ENCODE peak calls at places on chromosomes 2 and 18, in five cellular contexts. N is CD4-positive, alpha-beta T cell; L is hepatocyte; Z is WERI-Rb-1; I is HFFc6. O is an unnamed sample.

GRCh38 chr2:238242731-238243495 is 3.1 kb upstream of the HES6 start:
- DNase-seq in Z (peak; percentile 57), N (no peak), L (peak; percentile 59), I (no peak), O (no peak)

GRCh38 chr2:185676316-185676715 is 62.3 kb upstream of the FSIP2 start:
- DNase-seq in L (no peak), Z (no peak), I (no peak), N (no peak), O (no peak)

GRCh38 chr18:10559566-10560456 is 34.0 kb downstream of the NAPG start:
- DNase-seq in L (no peak), N (no peak), Z (peak; percentile 24), I (no peak), O (no peak)

GRCh38 chr2:96306370-96306769 is 1.0 kb upstream of the SNRNP200 start:
- DNase-seq in I (no peak), N (no peak), Z (no peak), L (no peak), O (no peak)

GRCh38 chr2:55403177-55403998 is 16.3 kb downstream of the CCDC88A start:
- DNase-seq in N (no peak), Z (no peak), I (no peak), L (no peak), O (no peak)

GRCh38 chr2:112692914-112693313 is 27.9 kb upstream of the NT5DC4 start:
- DNase-seq in N (no peak), Z (no peak), I (no peak), L (no peak), O (no peak)

GRCh38 chr2:202098336-202098735 is 25.3 kb downstream of the KIAA2012 start:
- DNase-seq in Z (no peak), L (no peak), I (no peak), N (no peak), O (no peak)

GRCh38 chr2:179036353-179036905 is 13.5 kb downstream of the CCDC141 start:
- DNase-seq in Z (no peak), I (no peak), L (no peak), N (no peak), O (no peak)

GRCh38 chr2:112093216-112093615 is 38.1 kb downstream of the TMEM87B start:
- DNase-seq in Z (no peak), L (no peak), N (no peak), I (no peak), O (no peak)

GRCh38 chr2:3534251-3534814 is 15.0 kb upstream of the ADI1 start:
- DNase-seq in L (no peak), Z (no peak), I (no peak), N (no peak), O (no peak)

GRCh38 chr18:46158498-46158897 is 54.3 kb downstream of the HAUS1 start:
- DNase-seq in N (no peak), Z (no peak), L (no peak), I (peak; percentile 48), O (no peak)

GRCh38 chr2:144430722-144431163 is 89.2 kb downstream of the ZEB2 start:
- DNase-seq in Z (peak; percentile 9), N (no peak), L (peak; percentile 60), I (no peak), O (no peak)

GRCh38 chr2:239222346-239223028 is 178.3 kb downstream of the HDAC4 start:
- DNase-seq in L (no peak), N (no peak), I (peak; percentile 43), Z (no peak), O (no peak)

GRCh38 chr2:148965596-148966431 is 72.7 kb upstream of the LYPD6B start:
- DNase-seq in Z (no peak), I (no peak), L (no peak), N (no peak), O (no peak)

GRCh38 chr2:42360890-42361727 is at the start of gene COX7A2L:
- DNase-seq in N (peak; percentile 93), I (peak; percentile 94), Z (peak; percentile 99), L (peak; percentile 98), O (peak; percentile 97)

DNA sequence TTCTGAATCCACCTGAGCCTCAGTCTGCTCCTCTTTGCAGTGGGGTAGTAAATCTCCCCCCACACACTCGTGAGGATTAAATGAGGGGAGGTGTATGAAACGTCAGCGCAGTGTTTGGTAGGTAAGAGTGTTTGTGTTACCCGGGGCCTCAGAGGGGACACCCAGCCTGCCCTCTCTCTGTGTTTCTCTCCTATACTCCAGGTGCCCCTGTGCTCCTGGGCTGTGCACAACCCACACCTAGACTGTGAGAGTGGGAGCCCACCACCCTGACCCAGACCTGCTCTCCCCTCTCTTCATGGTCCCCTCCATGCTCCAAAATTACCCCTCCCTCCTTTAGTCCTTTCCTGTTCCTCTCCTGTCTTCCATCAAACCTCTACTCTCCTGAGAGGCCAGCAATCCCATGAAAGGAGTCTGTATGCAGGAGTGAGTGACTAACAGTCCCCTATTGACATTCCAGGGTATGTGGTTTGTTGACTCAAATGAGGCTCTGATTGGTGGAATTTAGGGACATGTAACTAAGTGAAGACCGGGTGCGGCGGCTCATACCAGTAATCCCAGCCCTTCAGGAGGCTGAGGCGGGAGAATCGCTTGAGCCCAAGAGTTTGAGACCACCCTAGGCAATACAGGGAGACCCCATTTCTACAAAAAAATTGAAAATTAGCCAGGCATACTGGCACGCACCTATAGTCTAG is 10.4 kb downstream of the CIB4 start:
- DNase-seq in I (peak; percentile 28), N (no peak), L (peak; percentile 65), Z (no peak), O (no peak)
- TF ChIP-seq CTCF in I (no peak), N (no peak), L (no peak), Z (no peak), O (no peak)

DNA sequence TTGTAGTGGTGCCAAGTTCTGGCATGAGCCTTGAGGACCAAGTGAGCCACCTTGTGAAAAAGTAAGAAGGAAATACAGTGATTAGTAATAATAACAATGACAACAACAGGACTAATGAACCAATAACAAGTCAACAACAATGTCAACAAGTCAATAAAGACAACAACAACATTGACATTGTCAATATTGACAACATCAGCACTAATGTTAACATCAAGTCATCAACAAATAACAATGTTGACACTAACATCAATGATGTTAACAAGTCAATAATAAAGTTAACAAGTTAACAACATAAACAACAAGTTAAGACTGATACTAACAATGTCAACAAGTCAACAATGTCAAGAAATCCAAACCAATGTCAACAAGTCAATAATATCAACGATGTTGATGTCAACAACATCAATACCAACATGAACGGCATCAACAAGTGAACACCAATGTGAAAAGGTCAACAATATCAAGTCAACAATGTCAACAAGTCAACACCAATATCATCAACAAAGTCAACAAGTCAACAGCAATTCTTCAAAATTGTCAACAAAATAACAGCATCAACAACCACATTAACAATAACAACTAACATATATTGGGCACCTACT is 24.0 kb downstream of the LCT start:
- DNase-seq in I (no peak), L (no peak), N (no peak), Z (no peak), O (no peak)
- TF ChIP-seq CTCF in I (no peak), L (no peak), N (no peak), Z (no peak), O (no peak)

DNA sequence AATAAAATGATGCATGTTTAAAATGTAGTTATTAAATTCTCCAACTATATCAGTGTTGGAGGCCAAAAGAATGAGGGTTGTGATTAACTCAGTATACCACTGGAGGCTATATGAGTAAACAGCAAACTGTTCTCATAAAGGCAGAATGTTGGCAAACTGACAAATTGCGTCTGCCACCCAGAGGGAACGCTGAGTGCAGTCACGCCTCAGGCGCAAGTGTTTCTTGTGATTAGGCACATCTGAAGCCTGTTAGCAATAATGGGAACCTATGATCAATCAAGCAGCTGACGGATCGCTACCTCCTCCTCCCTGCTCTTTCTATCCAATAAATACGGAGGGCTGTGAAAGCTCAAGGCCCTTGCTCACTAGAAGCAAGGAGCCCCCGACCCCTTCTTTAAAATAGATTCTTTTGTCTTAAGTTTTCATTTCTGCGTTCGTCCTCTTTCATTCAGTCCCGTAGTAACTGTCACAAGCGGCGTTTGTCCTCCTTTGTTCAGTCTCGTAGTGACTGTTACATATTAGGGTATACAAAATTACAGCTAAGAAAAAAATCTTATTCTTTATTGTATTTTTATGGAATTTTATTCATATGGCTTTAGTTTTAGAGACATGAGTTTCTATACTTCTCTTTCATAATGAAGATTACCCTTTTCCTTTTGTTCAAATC is 16.3 kb upstream of the RMND5A start:
- DNase-seq in Z (no peak), L (peak; percentile 21), I (peak; percentile 82), N (no peak), O (no peak)
- TF ChIP-seq CTCF in Z (no peak), L (no peak), I (peak; percentile 28), N (no peak), O (no peak)

GRCh38 chr2:65276604-65277003 is 49.0 kb downstream of the ACTR2 start:
- DNase-seq in I (no peak), L (no peak), N (no peak), Z (no peak), O (no peak)

GRCh38 chr2:65277118-65277517 is 49.5 kb downstream of the ACTR2 start:
- DNase-seq in L (no peak), N (no peak), I (no peak), Z (no peak), O (no peak)

GRCh38 chr2:65278450-65279030 is 50.9 kb downstream of the ACTR2 start:
- DNase-seq in I (no peak), N (no peak), Z (no peak), L (no peak), O (no peak)

GRCh38 chr2:65279756-65280155 is 52.1 kb downstream of the ACTR2 start:
- DNase-seq in I (no peak), N (no peak), L (no peak), Z (no peak), O (no peak)

DNA sequence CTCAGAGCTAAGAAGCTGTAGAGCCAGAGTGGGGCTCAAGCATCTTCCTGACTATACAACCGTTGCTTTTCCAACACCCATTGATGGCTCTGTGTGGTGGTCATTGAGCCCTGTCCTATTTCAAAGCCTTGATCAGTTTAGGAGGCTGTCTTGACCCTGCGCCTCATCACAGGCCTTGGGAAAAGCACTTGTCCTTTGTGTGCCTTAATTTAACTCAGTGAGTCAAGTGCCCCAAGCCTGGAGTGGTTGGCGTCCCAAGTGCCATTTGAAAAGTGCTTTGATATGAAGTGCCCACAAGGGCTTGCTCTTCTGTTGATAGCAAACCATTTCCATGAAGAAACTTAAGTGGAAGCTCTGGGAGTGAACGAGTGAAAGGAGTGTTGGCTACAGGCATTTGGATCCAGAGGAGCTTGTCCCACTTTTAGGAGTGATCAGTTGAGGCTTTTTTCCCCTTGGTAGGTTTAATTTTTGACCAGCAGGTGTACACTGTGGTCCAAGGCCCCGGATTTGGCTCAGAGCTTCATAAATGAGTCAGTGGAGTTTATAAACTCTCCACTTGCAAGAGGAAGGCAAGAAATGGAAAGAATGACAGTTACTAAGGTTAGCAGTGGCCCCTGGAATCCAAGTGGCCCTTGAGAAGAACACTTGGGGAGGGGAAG is 50.3 kb downstream of the ACTR2 start:
- DNase-seq in L (no peak), I (peak; percentile 16), N (no peak), Z (no peak), O (no peak)
- TF ChIP-seq CTCF in L (no peak), I (peak; percentile 52), N (no peak), Z (no peak), O (no peak)

DNA sequence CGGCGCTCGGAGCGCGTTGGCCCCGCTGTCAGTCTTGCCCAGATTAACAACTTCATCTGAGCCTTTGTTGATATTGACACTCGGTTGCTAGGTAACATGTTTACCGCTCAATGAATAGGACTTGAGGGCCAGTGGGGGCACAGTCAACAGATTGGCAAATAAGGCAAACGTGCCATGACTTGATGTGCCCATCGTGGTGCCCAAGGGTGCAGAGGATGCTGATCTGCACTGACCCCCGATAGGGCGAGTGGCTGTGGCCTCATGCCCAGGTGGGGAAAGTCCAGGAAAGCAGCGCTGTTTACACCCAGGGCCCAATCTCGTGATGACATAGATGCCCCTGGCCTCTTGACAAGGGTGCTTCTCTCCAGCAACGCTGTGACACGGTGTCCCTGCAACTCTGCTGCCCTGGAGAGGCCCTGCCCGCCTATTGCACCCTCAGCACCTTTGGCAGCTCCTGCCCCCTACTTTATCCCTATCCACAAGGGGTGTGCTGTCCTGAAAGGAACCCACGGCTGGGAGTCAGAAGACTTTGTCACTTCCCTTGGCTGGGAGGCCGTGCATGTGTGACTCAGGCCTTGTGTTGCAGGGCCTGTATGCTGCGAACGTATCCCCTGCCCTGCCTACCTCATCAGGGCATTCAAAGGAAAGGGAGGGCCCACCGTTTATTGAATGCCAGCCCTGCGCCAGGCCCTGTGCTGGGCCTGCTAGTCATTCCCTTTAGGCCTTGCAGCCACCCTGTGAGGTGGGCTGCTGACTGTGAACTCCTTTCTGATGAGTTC is 158.0 kb downstream of the INHBB start:
- DNase-seq in I (peak; percentile 54), N (no peak), L (no peak), Z (no peak), O (no peak)
- TF ChIP-seq CTCF in I (no peak), N (no peak), L (no peak), Z (no peak), O (no peak)